ENCODE peak calls at places on chromosomes 16 and 17, in eight cellular contexts. One of them, this sample, is unnamed.

GRCh38 chr17:77208217-77208808 is 67.5 kb downstream of the SEC14L1 start:
- DNase-seq in NCI-H1105: no peak
- DNase-seq in psoas muscle: no peak
- DNase-seq in activated effector memory CD4-positive, alpha-beta T cell treated with anti-CD3 and anti-CD28 coated beads, Interleukin-2, amount 50 U/mL, for 16 hours: peak; percentile 41
- DNase-seq in fibroblast of gingiva: peak; percentile 57
- DNase-seq in SW480: peak; percentile 8
- DNase-seq in GM19239: no peak
- DNase-seq in left cardiac atrium: no peak
- DNase-seq in this sample: no peak

GRCh38 chr16:85449195-85449884 is 163.8 kb upstream of the GSE1 start:
- DNase-seq in NCI-H1105: no peak
- DNase-seq in psoas muscle: no peak
- DNase-seq in activated effector memory CD4-positive, alpha-beta T cell treated with anti-CD3 and anti-CD28 coated beads, Interleukin-2, amount 50 U/mL, for 16 hours: no peak
- DNase-seq in fibroblast of gingiva: no peak
- DNase-seq in SW480: peak; percentile 75
- DNase-seq in GM19239: no peak
- DNase-seq in left cardiac atrium: no peak
- DNase-seq in this sample: peak; percentile 97

GRCh38 chr16:86294535-86294934 is 215.8 kb upstream of the FOXF1 start:
- DNase-seq in NCI-H1105: no peak
- DNase-seq in psoas muscle: no peak
- DNase-seq in activated effector memory CD4-positive, alpha-beta T cell treated with anti-CD3 and anti-CD28 coated beads, Interleukin-2, amount 50 U/mL, for 16 hours: no peak
- DNase-seq in fibroblast of gingiva: no peak
- DNase-seq in SW480: no peak
- DNase-seq in GM19239: no peak
- DNase-seq in left cardiac atrium: no peak
- DNase-seq in this sample: no peak

GRCh38 chr17:10192963-10193362 is 5.4 kb downstream of the GAS7 start:
- DNase-seq in NCI-H1105: no peak
- DNase-seq in psoas muscle: peak; percentile 35
- DNase-seq in activated effector memory CD4-positive, alpha-beta T cell treated with anti-CD3 and anti-CD28 coated beads, Interleukin-2, amount 50 U/mL, for 16 hours: no peak
- DNase-seq in fibroblast of gingiva: peak; percentile 37
- DNase-seq in SW480: no peak
- DNase-seq in GM19239: no peak
- DNase-seq in left cardiac atrium: no peak
- DNase-seq in this sample: no peak

GRCh38 chr16:88459366-88460055 is 6.4 kb downstream of the ZFPM1 start:
- DNase-seq in NCI-H1105: no peak
- DNase-seq in psoas muscle: no peak
- DNase-seq in activated effector memory CD4-positive, alpha-beta T cell treated with anti-CD3 and anti-CD28 coated beads, Interleukin-2, amount 50 U/mL, for 16 hours: no peak
- DNase-seq in fibroblast of gingiva: no peak
- DNase-seq in SW480: no peak
- DNase-seq in GM19239: no peak
- DNase-seq in left cardiac atrium: no peak
- DNase-seq in this sample: no peak

GRCh38 chr17:72535779-72536178 is 415.0 kb downstream of the SOX9 start:
- DNase-seq in NCI-H1105: no peak
- DNase-seq in psoas muscle: no peak
- DNase-seq in activated effector memory CD4-positive, alpha-beta T cell treated with anti-CD3 and anti-CD28 coated beads, Interleukin-2, amount 50 U/mL, for 16 hours: no peak
- DNase-seq in fibroblast of gingiva: no peak
- DNase-seq in SW480: no peak
- DNase-seq in GM19239: no peak
- DNase-seq in left cardiac atrium: no peak
- DNase-seq in this sample: no peak

GRCh38 chr16:1591306-1591705 is 20.6 kb downstream of the IFT140 start:
- DNase-seq in NCI-H1105: no peak
- DNase-seq in psoas muscle: no peak
- DNase-seq in activated effector memory CD4-positive, alpha-beta T cell treated with anti-CD3 and anti-CD28 coated beads, Interleukin-2, amount 50 U/mL, for 16 hours: no peak
- DNase-seq in fibroblast of gingiva: no peak
- DNase-seq in SW480: no peak
- DNase-seq in GM19239: no peak
- DNase-seq in left cardiac atrium: no peak
- DNase-seq in this sample: no peak

GRCh38 chr16:73202176-73202729 is 154.3 kb upstream of the ZFHX3 start:
- DNase-seq in NCI-H1105: no peak
- DNase-seq in psoas muscle: peak; percentile 30
- DNase-seq in activated effector memory CD4-positive, alpha-beta T cell treated with anti-CD3 and anti-CD28 coated beads, Interleukin-2, amount 50 U/mL, for 16 hours: no peak
- DNase-seq in fibroblast of gingiva: peak; percentile 98
- DNase-seq in SW480: no peak
- DNase-seq in GM19239: no peak
- DNase-seq in left cardiac atrium: peak; percentile 22
- DNase-seq in this sample: no peak

GRCh38 chr17:50172130-50172529 is 6.3 kb downstream of the SGCA start:
- DNase-seq in NCI-H1105: no peak
- DNase-seq in psoas muscle: peak; percentile 12
- DNase-seq in activated effector memory CD4-positive, alpha-beta T cell treated with anti-CD3 and anti-CD28 coated beads, Interleukin-2, amount 50 U/mL, for 16 hours: no peak
- DNase-seq in fibroblast of gingiva: no peak
- DNase-seq in SW480: no peak
- DNase-seq in GM19239: no peak
- DNase-seq in left cardiac atrium: no peak
- DNase-seq in this sample: no peak

GRCh38 chr17:29958947-29959657 is 17.7 kb downstream of the EFCAB5 start:
- DNase-seq in NCI-H1105: no peak
- DNase-seq in psoas muscle: no peak
- DNase-seq in activated effector memory CD4-positive, alpha-beta T cell treated with anti-CD3 and anti-CD28 coated beads, Interleukin-2, amount 50 U/mL, for 16 hours: no peak
- DNase-seq in fibroblast of gingiva: no peak
- DNase-seq in SW480: no peak
- DNase-seq in GM19239: no peak
- DNase-seq in left cardiac atrium: no peak
- DNase-seq in this sample: no peak

GRCh38 chr17:65097110-65097509 is 40.1 kb upstream of the RGS9 start:
- DNase-seq in NCI-H1105: no peak
- DNase-seq in psoas muscle: no peak
- DNase-seq in activated effector memory CD4-positive, alpha-beta T cell treated with anti-CD3 and anti-CD28 coated beads, Interleukin-2, amount 50 U/mL, for 16 hours: no peak
- DNase-seq in fibroblast of gingiva: no peak
- DNase-seq in SW480: no peak
- DNase-seq in GM19239: no peak
- DNase-seq in left cardiac atrium: no peak
- DNase-seq in this sample: no peak

GRCh38 chr16:12314786-12315185 is 338.3 kb downstream of the SNX29 start:
- DNase-seq in NCI-H1105: no peak
- DNase-seq in psoas muscle: no peak
- DNase-seq in activated effector memory CD4-positive, alpha-beta T cell treated with anti-CD3 and anti-CD28 coated beads, Interleukin-2, amount 50 U/mL, for 16 hours: no peak
- DNase-seq in fibroblast of gingiva: no peak
- DNase-seq in SW480: peak; percentile 20
- DNase-seq in GM19239: no peak
- DNase-seq in left cardiac atrium: no peak
- DNase-seq in this sample: no peak

GRCh38 chr17:76742958-76743357 is 5.0 kb downstream of the MFSD11 start:
- DNase-seq in NCI-H1105: no peak
- DNase-seq in psoas muscle: no peak
- DNase-seq in activated effector memory CD4-positive, alpha-beta T cell treated with anti-CD3 and anti-CD28 coated beads, Interleukin-2, amount 50 U/mL, for 16 hours: no peak
- DNase-seq in fibroblast of gingiva: no peak
- DNase-seq in SW480: no peak
- DNase-seq in GM19239: no peak
- DNase-seq in left cardiac atrium: no peak
- DNase-seq in this sample: no peak

GRCh38 chr16:85425061-85425662 is 188.0 kb upstream of the GSE1 start:
- DNase-seq in NCI-H1105: peak; percentile 75
- DNase-seq in psoas muscle: no peak
- DNase-seq in activated effector memory CD4-positive, alpha-beta T cell treated with anti-CD3 and anti-CD28 coated beads, Interleukin-2, amount 50 U/mL, for 16 hours: peak; percentile 47
- DNase-seq in fibroblast of gingiva: no peak
- DNase-seq in SW480: no peak
- DNase-seq in GM19239: no peak
- DNase-seq in left cardiac atrium: peak; percentile 13
- DNase-seq in this sample: no peak

GRCh38 chr17:74528491-74529199 is 2.6 kb downstream of the CD300LB start:
- DNase-seq in NCI-H1105: no peak
- DNase-seq in psoas muscle: no peak
- DNase-seq in activated effector memory CD4-positive, alpha-beta T cell treated with anti-CD3 and anti-CD28 coated beads, Interleukin-2, amount 50 U/mL, for 16 hours: no peak
- DNase-seq in fibroblast of gingiva: no peak
- DNase-seq in SW480: no peak
- DNase-seq in GM19239: peak; percentile 60
- DNase-seq in left cardiac atrium: peak; percentile 25
- DNase-seq in this sample: no peak

GRCh38 chr17:66786101-66786500 is 48.8 kb upstream of the CACNG5 start:
- DNase-seq in NCI-H1105: no peak
- DNase-seq in psoas muscle: no peak
- DNase-seq in activated effector memory CD4-positive, alpha-beta T cell treated with anti-CD3 and anti-CD28 coated beads, Interleukin-2, amount 50 U/mL, for 16 hours: no peak
- DNase-seq in fibroblast of gingiva: no peak
- DNase-seq in SW480: no peak
- DNase-seq in GM19239: no peak
- DNase-seq in left cardiac atrium: no peak
- DNase-seq in this sample: no peak

GRCh38 chr17:81339180-81339501 is 44.0 kb upstream of the SLC38A10 start:
- DNase-seq in NCI-H1105: no peak
- DNase-seq in psoas muscle: no peak
- DNase-seq in activated effector memory CD4-positive, alpha-beta T cell treated with anti-CD3 and anti-CD28 coated beads, Interleukin-2, amount 50 U/mL, for 16 hours: no peak
- DNase-seq in fibroblast of gingiva: no peak
- DNase-seq in SW480: no peak
- DNase-seq in GM19239: no peak
- DNase-seq in left cardiac atrium: no peak
- DNase-seq in this sample: no peak

GRCh38 chr17:32240745-32241144 is 24.9 kb upstream of the RHBDL3 start:
- DNase-seq in NCI-H1105: no peak
- DNase-seq in psoas muscle: no peak
- DNase-seq in activated effector memory CD4-positive, alpha-beta T cell treated with anti-CD3 and anti-CD28 coated beads, Interleukin-2, amount 50 U/mL, for 16 hours: no peak
- DNase-seq in fibroblast of gingiva: no peak
- DNase-seq in SW480: no peak
- DNase-seq in GM19239: no peak
- DNase-seq in left cardiac atrium: peak; percentile 47
- DNase-seq in this sample: no peak

GRCh38 chr17:41681776-41682175 is 6.9 kb upstream of the EIF1 start:
- DNase-seq in NCI-H1105: no peak
- DNase-seq in psoas muscle: no peak
- DNase-seq in activated effector memory CD4-positive, alpha-beta T cell treated with anti-CD3 and anti-CD28 coated beads, Interleukin-2, amount 50 U/mL, for 16 hours: no peak
- DNase-seq in fibroblast of gingiva: no peak
- DNase-seq in SW480: no peak
- DNase-seq in GM19239: no peak
- DNase-seq in left cardiac atrium: no peak
- DNase-seq in this sample: no peak

GRCh38 chr16:57245472-57246113 is 534 bp downstream of the ARL2BP start:
- DNase-seq in NCI-H1105: no peak
- DNase-seq in psoas muscle: peak; percentile 55
- DNase-seq in activated effector memory CD4-positive, alpha-beta T cell treated with anti-CD3 and anti-CD28 coated beads, Interleukin-2, amount 50 U/mL, for 16 hours: no peak
- DNase-seq in fibroblast of gingiva: no peak
- DNase-seq in SW480: peak; percentile 28
- DNase-seq in GM19239: no peak
- DNase-seq in left cardiac atrium: no peak
- DNase-seq in this sample: no peak

GRCh38 chr16:84294196-84295142 is at the start of gene WFDC1:
- DNase-seq in NCI-H1105: no peak
- DNase-seq in psoas muscle: no peak
- DNase-seq in activated effector memory CD4-positive, alpha-beta T cell treated with anti-CD3 and anti-CD28 coated beads, Interleukin-2, amount 50 U/mL, for 16 hours: no peak
- DNase-seq in fibroblast of gingiva: peak; percentile 34
- DNase-seq in SW480: no peak
- DNase-seq in GM19239: no peak
- DNase-seq in left cardiac atrium: peak; percentile 45
- DNase-seq in this sample: no peak

GRCh38 chr17:64706224-64707076 is 44.3 kb upstream of the SMURF2 start:
- DNase-seq in NCI-H1105: no peak
- DNase-seq in psoas muscle: no peak
- DNase-seq in activated effector memory CD4-positive, alpha-beta T cell treated with anti-CD3 and anti-CD28 coated beads, Interleukin-2, amount 50 U/mL, for 16 hours: no peak
- DNase-seq in fibroblast of gingiva: no peak
- DNase-seq in SW480: peak; percentile 94
- DNase-seq in GM19239: no peak
- DNase-seq in left cardiac atrium: peak; percentile 19
- DNase-seq in this sample: no peak

GRCh38 chr17:78031435-78031834 is 72.9 kb downstream of the TNRC6C start:
- DNase-seq in NCI-H1105: no peak
- DNase-seq in psoas muscle: no peak
- DNase-seq in activated effector memory CD4-positive, alpha-beta T cell treated with anti-CD3 and anti-CD28 coated beads, Interleukin-2, amount 50 U/mL, for 16 hours: no peak
- DNase-seq in fibroblast of gingiva: no peak
- DNase-seq in SW480: no peak
- DNase-seq in GM19239: no peak
- DNase-seq in left cardiac atrium: no peak
- DNase-seq in this sample: no peak

GRCh38 chr17:41455236-41455635 is 11.9 kb downstream of the KRT32 start:
- DNase-seq in NCI-H1105: no peak
- DNase-seq in psoas muscle: no peak
- DNase-seq in activated effector memory CD4-positive, alpha-beta T cell treated with anti-CD3 and anti-CD28 coated beads, Interleukin-2, amount 50 U/mL, for 16 hours: no peak
- DNase-seq in fibroblast of gingiva: peak; percentile 52
- DNase-seq in SW480: no peak
- DNase-seq in GM19239: no peak
- DNase-seq in left cardiac atrium: no peak
- DNase-seq in this sample: no peak

GRCh38 chr17:38564254-38564605 is 41.5 kb downstream of the SRCIN1 start:
- DNase-seq in NCI-H1105: no peak
- DNase-seq in psoas muscle: no peak
- DNase-seq in activated effector memory CD4-positive, alpha-beta T cell treated with anti-CD3 and anti-CD28 coated beads, Interleukin-2, amount 50 U/mL, for 16 hours: no peak
- DNase-seq in fibroblast of gingiva: no peak
- DNase-seq in SW480: no peak
- DNase-seq in GM19239: no peak
- DNase-seq in left cardiac atrium: no peak
- DNase-seq in this sample: no peak

GRCh38 chr17:45845376-45846185 is 900 bp downstream of the SPPL2C start:
- DNase-seq in NCI-H1105: no peak
- DNase-seq in psoas muscle: peak; percentile 2
- DNase-seq in activated effector memory CD4-positive, alpha-beta T cell treated with anti-CD3 and anti-CD28 coated beads, Interleukin-2, amount 50 U/mL, for 16 hours: no peak
- DNase-seq in fibroblast of gingiva: no peak
- DNase-seq in SW480: no peak
- DNase-seq in GM19239: no peak
- DNase-seq in left cardiac atrium: no peak
- DNase-seq in this sample: no peak

GRCh38 chr16:31071861-31072260 is 2.2 kb downstream of the ZNF668 start:
- DNase-seq in NCI-H1105: no peak
- DNase-seq in psoas muscle: no peak
- DNase-seq in activated effector memory CD4-positive, alpha-beta T cell treated with anti-CD3 and anti-CD28 coated beads, Interleukin-2, amount 50 U/mL, for 16 hours: no peak
- DNase-seq in fibroblast of gingiva: peak; percentile 94
- DNase-seq in SW480: no peak
- DNase-seq in GM19239: no peak
- DNase-seq in left cardiac atrium: no peak
- DNase-seq in this sample: no peak

GRCh38 chr16:27444015-27444414 is 42.0 kb downstream of the IL21R start:
- DNase-seq in NCI-H1105: no peak
- DNase-seq in psoas muscle: no peak
- DNase-seq in activated effector memory CD4-positive, alpha-beta T cell treated with anti-CD3 and anti-CD28 coated beads, Interleukin-2, amount 50 U/mL, for 16 hours: peak; percentile 16
- DNase-seq in fibroblast of gingiva: no peak
- DNase-seq in SW480: no peak
- DNase-seq in GM19239: no peak
- DNase-seq in left cardiac atrium: no peak
- DNase-seq in this sample: no peak

GRCh38 chr17:71869833-71870545 is 250.8 kb upstream of the SOX9 start:
- DNase-seq in NCI-H1105: no peak
- DNase-seq in psoas muscle: no peak
- DNase-seq in activated effector memory CD4-positive, alpha-beta T cell treated with anti-CD3 and anti-CD28 coated beads, Interleukin-2, amount 50 U/mL, for 16 hours: no peak
- DNase-seq in fibroblast of gingiva: no peak
- DNase-seq in SW480: no peak
- DNase-seq in GM19239: no peak
- DNase-seq in left cardiac atrium: no peak
- DNase-seq in this sample: no peak

GRCh38 chr16:68238029-68238345 is 2.1 kb upstream of the ESRP2 start:
- DNase-seq in NCI-H1105: no peak
- DNase-seq in psoas muscle: no peak
- DNase-seq in activated effector memory CD4-positive, alpha-beta T cell treated with anti-CD3 and anti-CD28 coated beads, Interleukin-2, amount 50 U/mL, for 16 hours: no peak
- DNase-seq in fibroblast of gingiva: no peak
- DNase-seq in SW480: no peak
- DNase-seq in GM19239: no peak
- DNase-seq in left cardiac atrium: no peak
- DNase-seq in this sample: no peak

GRCh38 chr17:75511610-75512575 is 3.4 kb downstream of the CASKIN2 start:
- DNase-seq in NCI-H1105: no peak
- DNase-seq in psoas muscle: peak; percentile 35
- DNase-seq in activated effector memory CD4-positive, alpha-beta T cell treated with anti-CD3 and anti-CD28 coated beads, Interleukin-2, amount 50 U/mL, for 16 hours: no peak
- DNase-seq in fibroblast of gingiva: no peak
- DNase-seq in SW480: no peak
- DNase-seq in GM19239: no peak
- DNase-seq in left cardiac atrium: peak; percentile 76
- DNase-seq in this sample: no peak

GRCh38 chr17:48011405-48012150 is 26.0 kb downstream of the COPZ2 start:
- DNase-seq in NCI-H1105: peak; percentile 42
- DNase-seq in psoas muscle: no peak
- DNase-seq in activated effector memory CD4-positive, alpha-beta T cell treated with anti-CD3 and anti-CD28 coated beads, Interleukin-2, amount 50 U/mL, for 16 hours: peak; percentile 77
- DNase-seq in fibroblast of gingiva: no peak
- DNase-seq in SW480: peak; percentile 62
- DNase-seq in GM19239: peak; percentile 69
- DNase-seq in left cardiac atrium: no peak
- DNase-seq in this sample: no peak

GRCh38 chr16:3157229-3158013 is 22.6 kb downstream of the ZNF213 start:
- DNase-seq in NCI-H1105: peak; percentile 37
- DNase-seq in psoas muscle: peak; percentile 60
- DNase-seq in activated effector memory CD4-positive, alpha-beta T cell treated with anti-CD3 and anti-CD28 coated beads, Interleukin-2, amount 50 U/mL, for 16 hours: peak; percentile 80
- DNase-seq in fibroblast of gingiva: peak; percentile 94
- DNase-seq in SW480: peak; percentile 88
- DNase-seq in GM19239: no peak
- DNase-seq in left cardiac atrium: peak; percentile 54
- DNase-seq in this sample: peak; percentile 19

GRCh38 chr16:9090101-9090959 is 1.1 kb upstream of the HAPSTR1 start:
- DNase-seq in NCI-H1105: no peak
- DNase-seq in psoas muscle: peak; percentile 57
- DNase-seq in activated effector memory CD4-positive, alpha-beta T cell treated with anti-CD3 and anti-CD28 coated beads, Interleukin-2, amount 50 U/mL, for 16 hours: peak; percentile 79
- DNase-seq in fibroblast of gingiva: no peak
- DNase-seq in SW480: no peak
- DNase-seq in GM19239: no peak
- DNase-seq in left cardiac atrium: peak; percentile 57
- DNase-seq in this sample: no peak